ENCODE peak calls at places on chromosomes 5 and 9, in six cellular contexts. S is HCEC 1CT, P is NCI-H774, U is fibroblast of pulmonary artery, Q is endothelial cell, D is AG08396. H is an unnamed sample.

GRCh38 chr5:166436857-166437256 is 1854.6 kb upstream of the WWC1 start:
- DNase-seq in S (peak; percentile 8), P (no peak), U (peak; percentile 41), Q (no peak), D (no peak), H (no peak)

GRCh38 chr9:126439402-126439765 is 112.8 kb downstream of the MVB12B start:
- DNase-seq in S (peak; percentile 62), P (peak; percentile 41), U (peak; percentile 31), Q (no peak), D (peak; percentile 63), H (no peak)

GRCh38 chr5:58016329-58016728 is 443.6 kb downstream of the PLK2 start:
- DNase-seq in S (peak; percentile 18), P (no peak), U (peak; percentile 76), Q (no peak), D (no peak), H (no peak)

GRCh38 chr9:78783743-78784142 is 486.8 kb downstream of the PSAT1 start:
- DNase-seq in S (peak; percentile 3), P (no peak), U (no peak), Q (no peak), D (no peak), H (no peak)

GRCh38 chr9:752201-752600 is 89.3 kb upstream of the DMRT1 start:
- DNase-seq in S (peak; percentile 98), P (no peak), U (peak; percentile 92), Q (no peak), D (peak; percentile 51), H (no peak)

GRCh38 chr5:136769900-136770684 is 404.7 kb upstream of the TRPC7 start:
- DNase-seq in S (peak; percentile 27), P (peak; percentile 48), U (peak; percentile 79), Q (peak; percentile 83), D (peak; percentile 84), H (peak; percentile 65)

GRCh38 chr5:18195910-18196309 is 561.6 kb downstream of the TAF11L14 start:
- DNase-seq in S (no peak), P (no peak), U (no peak), Q (no peak), D (no peak), H (no peak)

GRCh38 chr5:145636396-145636795 is 198.7 kb downstream of the PRELID2 start:
- DNase-seq in S (no peak), P (no peak), U (no peak), Q (no peak), D (no peak), H (no peak)

GRCh38 chr9:16333697-16334096 is 536.8 kb downstream of the BNC2 start:
- DNase-seq in S (no peak), P (no peak), U (no peak), Q (no peak), D (no peak), H (no peak)

GRCh38 chr9:125829743-125830142 is 82.6 kb downstream of the PBX3 start:
- DNase-seq in S (peak; percentile 34), P (no peak), U (peak; percentile 53), Q (no peak), D (peak; percentile 11), H (no peak)

GRCh38 chr5:138083702-138084101 is at the start of gene WNT8A:
- DNase-seq in S (no peak), P (no peak), U (no peak), Q (no peak), D (no peak), H (no peak)

GRCh38 chr5:41392016-41392415 is 118.4 kb downstream of the PLCXD3 start:
- DNase-seq in S (no peak), P (no peak), U (no peak), Q (no peak), D (no peak), H (no peak)

GRCh38 chr5:14501353-14502162 is 80.0 kb upstream of the OTULINL start:
- DNase-seq in S (no peak), P (peak; percentile 43), U (no peak), Q (no peak), D (no peak), H (no peak)

GRCh38 chr9:117290809-117291208 is 124.0 kb downstream of the ASTN2 start:
- DNase-seq in S (no peak), P (no peak), U (no peak), Q (no peak), D (no peak), H (no peak)

GRCh38 chr9:101601904-101602765 is 7.4 kb upstream of the PPP3R2 start:
- DNase-seq in S (peak; percentile 49), P (peak; percentile 47), U (peak; percentile 63), Q (peak; percentile 38), D (peak; percentile 67), H (peak; percentile 9)

GRCh38 chr5:150309898-150310269 is 7.2 kb upstream of the ARSI start:
- DNase-seq in S (no peak), P (no peak), U (no peak), Q (no peak), D (no peak), H (no peak)

GRCh38 chr9:137588311-137588710 is 2.0 kb downstream of the ZMYND19 start:
- DNase-seq in S (no peak), P (no peak), U (no peak), Q (no peak), D (no peak), H (no peak)

GRCh38 chr9:126146254-126147145 is 180.1 kb upstream of the MVB12B start:
- DNase-seq in S (no peak), P (peak; percentile 70), U (no peak), Q (peak; percentile 48), D (no peak), H (no peak)

GRCh38 chr9:96344458-96345180 is 38.9 kb downstream of the SLC35D2 start:
- DNase-seq in S (peak; percentile 92), P (peak; percentile 46), U (peak; percentile 98), Q (no peak), D (peak; percentile 81), H (peak; percentile 77)

GRCh38 chr9:111067472-111067871 is 29.2 kb upstream of the LPAR1 start:
- DNase-seq in S (no peak), P (no peak), U (peak; percentile 4), Q (no peak), D (no peak), H (no peak)

GRCh38 chr9:34521406-34522045 is 1.3 kb downstream of the ENHO start:
- DNase-seq in S (no peak), P (no peak), U (no peak), Q (no peak), D (no peak), H (no peak)

GRCh38 chr9:26459959-26460358 is 432.6 kb downstream of the CAAP1 start:
- DNase-seq in S (no peak), P (no peak), U (no peak), Q (no peak), D (no peak), H (no peak)

GRCh38 chr5:178793156-178793555 is 62.7 kb upstream of the ZNF354A start:
- DNase-seq in S (no peak), P (no peak), U (no peak), Q (peak; percentile 27), D (no peak), H (no peak)

GRCh38 chr9:113619156-113619861 is 155.8 kb downstream of the RGS3 start:
- DNase-seq in S (no peak), P (no peak), U (no peak), Q (no peak), D (no peak), H (no peak)

GRCh38 chr9:2127486-2127885 is 112.3 kb downstream of the SMARCA2 start:
- DNase-seq in S (peak; percentile 56), P (no peak), U (peak; percentile 45), Q (no peak), D (peak; percentile 29), H (no peak)

GRCh38 chr9:93276973-93277372 is 93.0 kb downstream of the WNK2 start:
- DNase-seq in S (no peak), P (no peak), U (no peak), Q (no peak), D (no peak), H (no peak)

GRCh38 chr5:35009059-35009458 is 38.7 kb downstream of the AGXT2 start:
- DNase-seq in S (no peak), P (no peak), U (no peak), Q (no peak), D (no peak), H (no peak)

GRCh38 chr9:120915854-120916495 is 10.6 kb downstream of the TRAF1 start:
- DNase-seq in S (no peak), P (no peak), U (no peak), Q (no peak), D (no peak), H (no peak)

GRCh38 chr9:15346837-15347236 is 39.8 kb upstream of the TTC39B start:
- DNase-seq in S (no peak), P (no peak), U (no peak), Q (no peak), D (no peak), H (no peak)

GRCh38 chr9:14238044-14238443 is 75.9 kb downstream of the NFIB start:
- DNase-seq in S (no peak), P (no peak), U (no peak), Q (peak; percentile 38), D (no peak), H (no peak)

GRCh38 chr9:108996653-108997052 is 16.6 kb downstream of the CTNNAL1 start:
- DNase-seq in S (no peak), P (peak; percentile 18), U (peak; percentile 56), Q (no peak), D (no peak), H (no peak)

GRCh38 chr5:177304392-177305119 is 957 bp downstream of the PRELID1 start:
- DNase-seq in S (no peak), P (no peak), U (no peak), Q (no peak), D (no peak), H (no peak)

GRCh38 chr5:131706278-131706677 is 71.2 kb upstream of the RAPGEF6 start:
- DNase-seq in S (no peak), P (no peak), U (no peak), Q (no peak), D (no peak), H (no peak)

GRCh38 chr9:6055213-6055612 is 39.8 kb upstream of the RANBP6 start:
- DNase-seq in S (peak; percentile 93), P (peak; percentile 74), U (peak; percentile 99), Q (peak; percentile 68), D (peak; percentile 46), H (no peak)

GRCh38 chr5:82422751-82423181 is 144.6 kb upstream of the RPS23 start:
- DNase-seq in S (no peak), P (no peak), U (peak; percentile 58), Q (no peak), D (no peak), H (no peak)

GRCh38 chr5:138351056-138351455 is 1.4 kb upstream of the KDM3B start:
- DNase-seq in S (peak; percentile 58), P (no peak), U (peak; percentile 79), Q (no peak), D (peak; percentile 61), H (no peak)

GRCh38 chr5:149730620-149731331 is 666 bp downstream of the PPARGC1B start:
- DNase-seq in S (peak; percentile 20), P (no peak), U (no peak), Q (peak; percentile 46), D (peak; percentile 56), H (peak; percentile 56)